ENCODE peak calls at places on chromosome 17, in six cellular contexts. B, O, C, T, Q and U are unnamed samples.

GRCh38 chr17:64992325-64992802 is 64.2 kb downstream of the GNA13 start:
- DNase-seq in B (no peak), O (no peak), C (no peak), T (no peak), Q (no peak), U (no peak)

GRCh38 chr17:74218436-74218835 is 5.1 kb downstream of the TTYH2 start:
- DNase-seq in B (no peak), O (no peak), C (no peak), T (no peak), Q (no peak), U (no peak)

GRCh38 chr17:31089461-31089860 is 5.3 kb upstream of the NF1 start:
- DNase-seq in B (no peak), O (no peak), C (no peak), T (no peak), Q (no peak), U (no peak)

GRCh38 chr17:67386965-67387551 is 10.0 kb downstream of the PITPNC1 start:
- DNase-seq in B (no peak), O (peak; percentile 91), C (peak; percentile 78), T (peak; percentile 57), Q (peak; percentile 24), U (no peak)

GRCh38 chr17:7445011-7445927 is at the start of gene CHRNB1:
- DNase-seq in B (no peak), O (peak; percentile 96), C (peak; percentile 62), T (peak; percentile 85), Q (peak; percentile 88), U (no peak)

GRCh38 chr17:42122371-42123303 is at the start of gene HSPB9:
- DNase-seq in B (peak; percentile 73), O (peak; percentile 95), C (no peak), T (no peak), Q (peak; percentile 95), U (no peak)

GRCh38 chr17:69404398-69404797 is 10.1 kb upstream of the MAP2K6 start:
- DNase-seq in B (no peak), O (no peak), C (no peak), T (no peak), Q (no peak), U (no peak)

GRCh38 chr17:41118721-41119120 is 548 bp upstream of the KRTAP4-11 start:
- DNase-seq in B (no peak), O (no peak), C (no peak), T (no peak), Q (no peak), U (no peak)

GRCh38 chr17:74917430-74917829 is 5.6 kb downstream of the USH1G start:
- DNase-seq in B (no peak), O (no peak), C (no peak), T (no peak), Q (no peak), U (no peak)

GRCh38 chr17:73799781-73800627 is 155.8 kb upstream of the SDK2 start:
- DNase-seq in B (no peak), O (no peak), C (no peak), T (no peak), Q (no peak), U (no peak)

GRCh38 chr17:63406689-63407330 is 39.3 kb downstream of the CYB561 start:
- DNase-seq in B (peak; percentile 85), O (peak; percentile 96), C (peak; percentile 71), T (peak; percentile 82), Q (peak; percentile 83), U (peak; percentile 85)

GRCh38 chr17:2393184-2393953 is 7.5 kb downstream of the MNT start:
- DNase-seq in B (peak; percentile 87), O (peak; percentile 84), C (peak; percentile 93), T (peak; percentile 87), Q (peak; percentile 93), U (peak; percentile 68)

GRCh38 chr17:35889241-35889640 is 9.1 kb upstream of the CCL5 start:
- DNase-seq in B (no peak), O (no peak), C (peak; percentile 56), T (no peak), Q (no peak), U (no peak)

GRCh38 chr17:75754378-75755204 is 10.4 kb downstream of the GALK1 start:
- DNase-seq in B (no peak), O (no peak), C (no peak), T (no peak), Q (no peak), U (no peak)

GRCh38 chr17:37368577-37368976 is 7.2 kb upstream of the C17orf78 start:
- DNase-seq in B (no peak), O (no peak), C (no peak), T (no peak), Q (no peak), U (no peak)

GRCh38 chr17:5629133-5629532 is 44.8 kb upstream of the NLRP1 start:
- DNase-seq in B (no peak), O (no peak), C (no peak), T (no peak), Q (no peak), U (no peak)
- H3K4me1 ChIP-seq in B (no peaks in the 10 kb centered on the region), O (no peaks in the 10 kb centered on the region), C (no peaks in the 10 kb centered on the region), T (no peaks in the 10 kb centered on the region), Q (no peaks in the 10 kb centered on the region), U (no peaks in the 10 kb centered on the region)

DNA sequence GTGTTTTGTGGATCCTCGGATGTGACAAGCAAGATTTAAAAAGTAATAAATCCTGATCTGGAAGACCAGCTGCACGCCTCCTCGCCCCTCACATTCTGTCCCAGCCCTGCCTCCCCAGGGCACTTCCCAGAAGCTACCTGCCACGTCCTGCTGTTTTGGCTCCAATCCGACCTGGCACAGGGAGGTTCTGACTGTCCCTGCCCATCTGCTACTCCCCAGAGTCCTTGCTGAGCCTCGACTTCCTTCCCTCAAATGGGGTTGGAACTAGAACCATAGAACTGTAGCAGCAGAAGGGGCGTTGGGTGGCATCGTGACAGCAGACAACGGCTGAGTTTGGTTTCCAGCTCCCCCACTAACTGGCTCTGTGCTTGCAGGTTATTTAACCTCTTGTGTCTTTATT is 71.7 kb downstream of the RPH3AL start:
- DNase-seq in B (no peak), O (no peak), C (no peak), T (no peak), Q (peak; percentile 37), U (no peak)
- H3K4me1 ChIP-seq in B (no peaks in the 10 kb centered on the region), O (no peaks in the 10 kb centered on the region), C (no peaks in the 10 kb centered on the region), T (peaks cover under 1% of the 10 kb centered on the region), Q (peaks cover 8% of the 10 kb centered on the region), U (no peaks in the 10 kb centered on the region)

GRCh38 chr17:57749701-57750100 is 4.6 kb upstream of the CCDC182 start:
- DNase-seq in B (no peak), O (no peak), C (no peak), T (no peak), Q (no peak), U (no peak)

GRCh38 chr17:57744195-57745170 is 616 bp downstream of the CCDC182 start:
- DNase-seq in B (no peak), O (no peak), C (no peak), T (no peak), Q (no peak), U (no peak)

GRCh38 chr17:57747221-57748017 is 2.3 kb upstream of the CCDC182 start:
- DNase-seq in B (peak; percentile 43), O (peak; percentile 84), C (peak; percentile 62), T (no peak), Q (peak; percentile 56), U (peak; percentile 39)

GRCh38 chr17:57745242-57745641 is at the start of gene CCDC182:
- DNase-seq in B (no peak), O (no peak), C (no peak), T (no peak), Q (no peak), U (no peak)

DNA sequence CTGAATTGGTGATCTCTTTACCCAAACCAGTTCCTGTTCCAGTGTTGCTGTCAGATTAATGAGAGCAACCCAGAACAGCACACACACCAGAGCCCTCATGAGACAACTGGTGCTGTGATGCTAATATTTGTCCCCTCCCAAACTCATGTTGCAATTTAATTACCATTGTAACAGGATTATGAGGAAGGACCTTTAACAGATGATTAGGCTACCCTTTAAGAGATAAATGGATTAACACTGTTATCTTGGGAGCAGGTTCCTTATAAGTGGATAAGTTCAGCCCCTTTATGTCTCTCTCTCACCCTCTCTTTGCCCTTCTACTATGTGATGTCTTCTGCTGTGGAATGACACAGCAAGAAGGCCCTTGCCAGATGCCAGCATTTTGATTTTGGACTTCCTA is 1.1 kb upstream of the CCDC182 start:
- DNase-seq in B (no peak), O (no peak), C (no peak), T (no peak), Q (no peak), U (no peak)
- H3K4me1 ChIP-seq in B (no peaks in the 10 kb centered on the region), O (no peaks in the 10 kb centered on the region), C (peaks cover 6% of the 10 kb centered on the region), T (no peaks in the 10 kb centered on the region), Q (peaks cover 10% of the 10 kb centered on the region), U (peaks cover 5% of the 10 kb centered on the region)

GRCh38 chr17:77391668-77392375 is 251.1 kb downstream of the SEC14L1 start:
- DNase-seq in B (no peak), O (peak; percentile 88), C (peak; percentile 78), T (no peak), Q (no peak), U (no peak)

GRCh38 chr17:77393274-77393600 is 252.5 kb downstream of the SEC14L1 start:
- DNase-seq in B (no peak), O (no peak), C (no peak), T (no peak), Q (no peak), U (no peak)

GRCh38 chr17:77390870-77391269 is 250.1 kb downstream of the SEC14L1 start:
- DNase-seq in B (no peak), O (no peak), C (no peak), T (no peak), Q (no peak), U (no peak)

GRCh38 chr17:77393867-77394539 is 253.2 kb downstream of the SEC14L1 start:
- DNase-seq in B (no peak), O (no peak), C (no peak), T (no peak), Q (no peak), U (no peak)

DNA sequence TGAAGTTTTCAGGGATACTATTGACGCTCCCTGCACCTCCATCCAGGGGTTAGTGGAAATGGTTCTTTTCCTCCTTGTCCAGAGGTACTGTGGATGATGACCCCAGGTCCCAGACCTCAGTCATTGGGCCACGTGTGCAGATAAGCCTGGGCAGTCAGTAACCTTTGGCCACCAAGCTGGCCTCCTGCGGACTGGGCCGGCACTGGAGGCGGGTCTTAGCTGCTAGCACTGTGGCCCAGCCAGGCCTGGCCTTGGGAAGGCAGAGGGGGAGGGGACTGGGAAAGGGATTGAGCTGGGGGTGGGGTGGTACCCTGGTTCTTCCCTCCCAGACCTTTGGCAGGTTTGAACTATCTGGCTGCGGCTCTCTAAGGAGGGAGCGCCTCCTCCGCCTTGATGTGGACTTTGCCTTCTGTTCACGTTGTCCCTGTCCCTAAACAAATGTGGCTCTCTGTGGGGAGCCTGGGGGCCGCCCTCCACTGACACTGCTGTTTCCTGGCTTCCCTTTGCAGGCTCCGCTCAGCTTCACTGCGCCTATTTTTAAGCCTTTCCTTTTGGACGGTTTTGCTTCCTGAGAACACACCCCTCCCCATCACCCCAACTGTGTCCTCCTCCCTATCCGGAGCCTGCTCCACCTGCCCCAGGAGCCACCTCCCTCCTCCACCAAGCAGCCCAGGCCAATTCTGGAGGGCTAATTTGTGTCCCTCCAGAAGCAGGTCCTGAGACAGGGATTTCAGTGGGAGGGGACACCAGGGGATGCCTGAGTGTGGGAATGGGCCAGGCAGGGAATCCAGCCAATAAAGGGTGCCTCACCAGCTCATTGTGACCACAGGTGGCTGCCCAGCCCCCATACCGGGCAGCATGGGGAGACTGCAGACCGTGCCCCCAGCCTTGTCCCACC is 251.9 kb downstream of the SEC14L1 start:
- DNase-seq in B (no peak), O (peak; percentile 87), C (no peak), T (no peak), Q (peak; percentile 64), U (no peak)
- H3K4me1 ChIP-seq in B (peaks cover 33% of the 10 kb centered on the region), O (peaks cover 57% of the 10 kb centered on the region), C (peaks cover 84% of the 10 kb centered on the region), T (peaks cover 63% of the 10 kb centered on the region), Q (peaks cover 84% of the 10 kb centered on the region), U (peaks cover 49% of the 10 kb centered on the region)